ENCODE peak calls at places on chromosomes 6 and 20, in five cellular contexts. U is HepG2, O is K562, P is H1, R is GM12878. J is an unnamed sample.

GRCh38 chr6:16318538-16318937 is 80.2 kb downstream of the GMPR start:
- DNase-seq in P (no peak), R (no peak), U (no peak), O (no peak), J (no peak)

GRCh38 chr6:151067684-151068596 is 171.8 kb upstream of the AKAP12 start:
- DNase-seq in O (no peak), R (no peak), P (peak; percentile 33), U (peak; percentile 96), J (no peak)

GRCh38 chr6:48835421-48835958 is 627.6 kb downstream of the MMUT start:
- DNase-seq in U (no peak), R (no peak), O (no peak), P (no peak), J (no peak)

GRCh38 chr6:136790411-136791295 is 1.6 kb downstream of the MAP3K5 start:
- DNase-seq in P (no peak), R (no peak), U (no peak), O (no peak), J (no peak)

GRCh38 chr20:25389381-25389857 is 1.2 kb downstream of the ABHD12 start:
- DNase-seq in O (no peak), R (no peak), U (no peak), P (no peak), J (no peak)

GRCh38 chr6:47132724-47133123 is 90.6 kb upstream of the ADGRF1 start:
- DNase-seq in P (no peak), U (no peak), O (no peak), R (no peak), J (no peak)

GRCh38 chr6:145026267-145026679 is 709.0 kb downstream of the EPM2A start:
- DNase-seq in O (no peak), R (no peak), P (no peak), U (peak; percentile 94), J (no peak)

GRCh38 chr6:166204852-166205650 is 37.4 kb upstream of the TBXT start:
- DNase-seq in R (no peak), U (no peak), P (no peak), O (no peak), J (no peak)

GRCh38 chr20:19361801-19362200 is 149.4 kb downstream of the SLC24A3 start:
- DNase-seq in O (no peak), R (no peak), P (no peak), U (no peak), J (no peak)

GRCh38 chr6:47097092-47097945 is 55.2 kb upstream of the ADGRF1 start:
- DNase-seq in U (peak; percentile 89), O (peak; percentile 73), R (peak; percentile 3), P (peak; percentile 53), J (peak; percentile 20)

GRCh38 chr20:46699651-46700359 is 9.6 kb upstream of the SLC2A10 start:
- DNase-seq in O (peak; percentile 52), R (no peak), U (peak; percentile 66), P (no peak), J (no peak)

GRCh38 chr20:61218886-61219480 is 33.1 kb upstream of the CDH4 start:
- DNase-seq in P (no peak), R (no peak), O (no peak), U (no peak), J (no peak)

GRCh38 chr20:4880051-4880450 is 121.3 kb downstream of the SLC23A2 start:
- DNase-seq in U (no peak), R (no peak), O (no peak), P (no peak), J (no peak)

GRCh38 chr6:13715444-13715883 is 3.8 kb upstream of the RANBP9 start:
- DNase-seq in P (no peak), O (no peak), R (peak; percentile 37), U (peak; percentile 86), J (no peak)

GRCh38 chr6:1399085-1399780 is 9.9 kb downstream of the FOXF2 start:
- DNase-seq in O (no peak), P (no peak), U (no peak), R (no peak), J (no peak)

GRCh38 chr6:11428351-11428750 is 109.2 kb upstream of the TMEM170B start:
- DNase-seq in O (no peak), U (no peak), P (no peak), R (no peak), J (no peak)

GRCh38 chr6:11429577-11429976 is 108.0 kb upstream of the TMEM170B start:
- DNase-seq in O (no peak), U (no peak), R (no peak), P (no peak), J (no peak)

GRCh38 chr6:11430036-11430435 is 107.5 kb upstream of the TMEM170B start:
- DNase-seq in O (no peak), R (no peak), U (no peak), P (no peak), J (no peak)

GRCh38 chr6:11427827-11428245 is 109.7 kb upstream of the TMEM170B start:
- DNase-seq in R (no peak), O (no peak), U (peak; percentile 55), P (no peak), J (no peak)

GRCh38 chr6:11428895-11429294 is 108.7 kb upstream of the TMEM170B start:
- DNase-seq in P (no peak), U (peak; percentile 80), R (peak; percentile 83), O (no peak), J (no peak)
- TF ChIP-seq POLR2AphosphoS5 in P (no peak), U (no peak), R (no peak), O (no peak), J (no peak)

GRCh38 chr6:72084992-72085569 is 198.7 kb downstream of the RIMS1 start:
- DNase-seq in O (no peak), P (no peak), R (no peak), U (no peak), J (no peak)
- TF ChIP-seq TAF1 in O (no peak), P (no peak), R (no peak), U (no peak), J (no peak)

DNA sequence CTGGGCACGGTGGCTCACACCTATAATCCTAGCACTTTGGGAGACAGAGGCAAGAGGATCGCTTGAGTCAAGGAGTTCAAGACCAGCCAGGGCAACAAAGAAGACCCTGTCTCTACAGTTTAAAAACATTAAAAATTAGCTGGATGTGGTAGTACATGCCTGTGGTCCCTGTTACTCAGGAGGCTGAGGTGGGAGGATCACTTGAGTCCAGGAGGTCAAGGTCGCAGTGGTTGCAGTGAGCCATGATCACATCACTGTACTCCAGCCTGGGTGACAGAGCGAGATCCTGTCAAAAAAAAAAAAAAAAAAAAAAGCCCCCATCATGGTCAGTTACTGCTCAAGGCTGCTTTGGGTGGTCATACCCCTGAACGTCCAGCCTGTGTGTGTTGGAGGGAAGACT is 55.8 kb downstream of the ARHGAP40 start:
- DNase-seq in U (peak; percentile 34), P (no peak), R (no peak), O (no peak), J (no peak)
- TF ChIP-seq POLR2A in U (no peak), P (no peak), R (no peak), O (no peak), J (no peak)

DNA sequence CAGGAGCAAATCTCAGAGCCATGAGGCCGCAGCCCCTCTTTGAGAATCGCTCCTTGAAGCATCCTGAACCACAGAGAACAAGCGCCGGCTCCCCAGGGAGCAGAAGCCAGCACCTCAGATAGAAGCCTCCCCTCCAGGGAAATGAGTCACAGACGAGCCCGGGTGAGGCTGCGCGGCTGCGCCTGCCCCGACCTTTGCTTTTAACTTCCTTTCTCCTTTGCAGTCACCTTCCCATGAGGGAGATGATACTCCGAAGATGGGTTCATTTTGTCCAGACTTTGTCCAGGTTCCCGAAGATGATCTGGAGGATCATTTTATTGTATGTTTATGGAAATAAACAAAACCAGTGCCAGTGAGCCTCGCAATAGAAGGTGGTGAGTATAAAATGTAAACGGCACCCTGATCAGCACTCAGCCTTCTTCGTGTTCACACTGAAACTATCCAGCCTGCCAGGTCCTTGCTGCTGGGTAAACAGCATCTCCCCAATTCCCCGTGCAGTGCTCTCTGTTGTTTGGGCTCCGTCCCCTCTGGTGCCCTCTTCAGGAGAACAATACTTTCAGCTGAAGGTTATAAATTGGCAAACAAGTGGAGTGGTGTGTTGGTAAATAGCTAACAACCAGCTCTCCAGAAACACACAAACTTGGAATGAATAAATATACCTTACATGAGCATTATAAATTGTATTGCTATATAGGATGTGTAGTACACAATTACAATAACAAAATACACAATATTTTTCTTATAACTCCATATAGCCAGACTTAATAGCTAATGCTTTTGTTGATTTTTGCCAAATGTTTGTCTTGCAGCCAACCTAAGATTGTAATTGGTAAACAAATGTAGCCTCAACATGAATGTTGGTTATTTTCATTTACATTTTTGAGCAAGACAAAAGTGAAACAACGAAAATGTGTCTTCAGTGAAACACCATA is 41.4 kb upstream of the TMEM181 start:
- DNase-seq in R (peak; percentile 71), O (peak; percentile 61), U (peak; percentile 55), P (peak; percentile 69), J (peak; percentile 50)
- TF ChIP-seq POLR2AphosphoS5 in R (no peak), O (no peak), U (no peak), P (peak; percentile 72), J (no peak)

GRCh38 chr20:23112595-23112994 is 26.5 kb upstream of the CD93 start:
- DNase-seq in U (no peak), O (no peak), R (no peak), P (no peak), J (no peak)
- TF ChIP-seq TAF1 in U (no peak), O (no peak), R (no peak), P (no peak), J (no peak)

DNA sequence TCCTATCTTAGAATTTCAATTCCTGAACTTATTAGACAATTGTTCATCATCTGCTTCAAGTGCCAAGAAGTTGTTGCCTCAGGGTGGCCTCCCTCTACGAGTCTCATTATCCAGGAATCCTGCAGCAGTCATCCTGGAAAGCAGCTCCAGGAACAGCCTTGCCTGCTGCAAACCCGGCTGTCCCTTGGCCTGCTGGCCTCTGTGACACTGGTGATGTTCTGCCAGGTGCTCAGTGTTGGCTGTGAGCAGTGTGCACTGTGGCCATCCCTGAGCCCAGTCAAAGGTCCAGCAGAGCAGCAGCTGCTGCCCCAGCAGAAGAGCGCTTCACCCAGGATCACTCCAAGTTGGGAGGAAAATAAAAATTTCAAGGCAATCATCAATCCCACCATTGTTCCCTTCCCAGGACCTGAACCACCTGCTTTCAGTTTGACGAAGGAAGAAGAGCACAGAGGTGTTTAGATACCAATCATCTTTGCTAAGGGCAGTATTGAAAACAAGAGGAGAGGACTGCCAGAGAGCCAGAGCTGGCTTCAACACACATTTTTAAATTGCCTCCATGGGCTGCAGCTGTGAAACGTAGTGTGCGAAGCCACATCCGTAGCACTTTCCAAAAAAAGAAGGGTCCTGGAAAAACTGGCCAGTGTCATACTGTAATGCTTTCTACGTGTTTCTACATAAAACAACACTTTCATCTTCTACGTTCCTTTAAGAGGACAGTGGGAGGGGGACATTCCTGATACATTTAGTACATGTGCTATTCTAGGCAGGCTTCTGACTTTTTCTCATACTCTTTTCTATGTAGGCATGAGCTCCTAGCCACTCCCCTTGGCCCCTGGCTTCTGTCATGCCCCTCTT is 7.2 kb upstream of the FAM50B start:
- DNase-seq in U (peak; percentile 30), R (no peak), O (no peak), P (no peak), J (no peak)
- TF ChIP-seq POLR2A in U (no peak), R (no peak), O (no peak), P (no peak), J (no peak)

DNA sequence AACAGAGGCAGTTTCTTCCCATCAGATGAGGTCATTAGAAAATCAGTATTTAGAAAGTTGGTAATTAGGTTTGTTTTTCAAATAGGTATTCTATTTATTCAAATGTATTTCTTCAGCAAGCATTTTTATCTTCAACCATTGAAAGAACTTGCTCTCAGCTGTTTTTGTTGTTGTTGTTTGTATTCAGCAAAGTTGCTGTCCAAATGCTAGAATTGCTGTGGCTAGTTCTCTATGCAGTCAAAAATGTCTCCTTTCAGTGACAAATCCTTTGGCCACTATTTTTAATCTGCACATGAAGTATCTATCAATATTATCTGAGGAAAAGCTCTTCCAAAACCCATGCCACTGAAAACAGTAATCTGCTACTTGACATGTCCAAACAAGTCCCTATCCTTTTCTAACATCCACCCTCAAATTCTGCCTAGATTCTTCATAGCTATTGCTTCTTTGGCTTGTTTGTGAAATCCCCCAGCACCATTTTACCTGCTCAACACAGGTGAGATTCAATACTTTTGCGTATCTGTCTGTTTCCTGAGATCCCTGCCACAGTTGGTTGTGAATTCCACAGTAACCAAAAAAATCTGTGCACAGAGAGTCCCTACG is 1005.4 kb downstream of the GRIK2 start:
- DNase-seq in O (no peak), P (no peak), R (no peak), U (no peak), J (no peak)
- TF ChIP-seq POLR2AphosphoS5 in O (no peak), P (no peak), R (no peak), U (no peak), J (no peak)